ENCODE peak calls at places on chromosomes 1 and 21, in six cellular contexts. P is H9, O is H1, K is IMR-90, I is mesenchymal stem cell, F is trophoblast cell. M is an unnamed sample.

GRCh38 chr1:184673305-184673704 is 81.4 kb downstream of the EDEM3 start:
- DNase-seq in P (no peak), O (no peak), K (no peak), I (no peak), F (no peak), M (no peak)

GRCh38 chr1:20823879-20824278 is 36.8 kb upstream of the HP1BP3 start:
- DNase-seq in P (no peak), O (no peak), K (no peak), I (no peak), F (no peak), M (no peak)

GRCh38 chr1:195462646-195463045 is 1145.6 kb downstream of the KCNT2 start:
- DNase-seq in P (no peak), O (no peak), K (peak), I (no peak), F (peak), M (no peak)

GRCh38 chr1:243447342-243447741 is 191.5 kb downstream of the SDCCAG8 start:
- DNase-seq in P (no peak), O (no peak), K (peak), I (peak), F (peak), M (no peak)

GRCh38 chr1:65105596-65105995 is 42.4 kb upstream of the AK4 start:
- DNase-seq in P (no peak), O (no peak), K (no peak), I (no peak), F (no peak), M (no peak)

GRCh38 chr1:84382127-84382526 is 16.2 kb upstream of the DNASE2B start:
- DNase-seq in P (no peak), O (no peak), K (peak), I (no peak), F (peak), M (no peak)

GRCh38 chr1:177902151-177902765 is 67.6 kb downstream of the SEC16B start:
- DNase-seq in P (no peak), O (no peak), K (no peak), I (no peak), F (no peak), M (no peak)

GRCh38 chr1:206049293-206049692 is 3.7 kb upstream of the RHEX start:
- DNase-seq in P (no peak), O (no peak), K (no peak), I (no peak), F (no peak), M (no peak)

GRCh38 chr1:163082971-163083370 is 13.8 kb downstream of the RGS4 start:
- DNase-seq in P (no peak), O (no peak), K (no peak), I (no peak), F (no peak), M (no peak)

GRCh38 chr21:29074783-29075182 is 1.3 kb upstream of the CCT8 start:
- DNase-seq in P (no peak), O (no peak), K (no peak), I (no peak), F (no peak), M (no peak)

GRCh38 chr1:237864338-237865244 is 26.1 kb downstream of the ZP4 start:
- DNase-seq in P (peak), O (peak), K (no peak), I (peak), F (peak), M (peak)

GRCh38 chr1:193786996-193787546 is 600.7 kb upstream of the B3GALT2 start:
- DNase-seq in P (no peak), O (no peak), K (no peak), I (no peak), F (no peak), M (no peak)

GRCh38 chr1:19872190-19872589 is 10.0 kb upstream of the OTUD3 start:
- DNase-seq in P (no peak), O (no peak), K (no peak), I (no peak), F (peak), M (no peak)

GRCh38 chr1:110348771-110349170 is 9.6 kb downstream of the RBM15 start:
- DNase-seq in P (no peak), O (no peak), K (no peak), I (peak), F (peak), M (no peak)

GRCh38 chr1:209621741-209622655 is 30.2 kb downstream of the LAMB3 start:
- DNase-seq in P (no peak), O (no peak), K (no peak), I (no peak), F (no peak), M (no peak)

GRCh38 chr21:30612132-30612531 is 1.6 kb downstream of the KRTAP6-1 start:
- DNase-seq in P (no peak), O (no peak), K (no peak), I (no peak), F (no peak), M (no peak)

GRCh38 chr1:3871451-3871805 is 14.2 kb downstream of the DFFB start:
- DNase-seq in P (no peak), O (no peak), K (no peak), I (no peak), F (peak), M (no peak)

GRCh38 chr1:93196591-93196990 is 16.1 kb downstream of the CCDC18 start:
- DNase-seq in P (no peak), O (no peak), K (peak), I (peak), F (peak), M (no peak)

GRCh38 chr1:1005774-1006304 is 5.9 kb upstream of the HES4 start:
- DNase-seq in P (no peak), O (no peak), K (no peak), I (no peak), F (no peak), M (no peak)

GRCh38 chr21:42576639-42577038 is 63.0 kb downstream of the SLC37A1 start:
- DNase-seq in P (no peak), O (no peak), K (no peak), I (no peak), F (no peak), M (no peak)

GRCh38 chr1:153770812-153771211 is 4.4 kb upstream of the SLC27A3 start:
- DNase-seq in P (no peak), O (no peak), K (no peak), I (no peak), F (no peak), M (no peak)

GRCh38 chr1:6445062-6445763 is 20.6 kb downstream of the ESPN start:
- DNase-seq in P (peak), O (no peak), K (peak), I (peak), F (peak), M (no peak)

GRCh38 chr1:32892368-32893197 is 6.3 kb downstream of the HPCA start:
- DNase-seq in P (peak), O (peak), K (no peak), I (no peak), F (peak), M (no peak)

GRCh38 chr1:195275688-195276087 is 1332.6 kb downstream of the KCNT2 start:
- DNase-seq in P (no peak), O (no peak), K (no peak), I (no peak), F (no peak), M (no peak)

GRCh38 chr1:84540759-84541158 is 33.5 kb downstream of the CTBS start:
- DNase-seq in P (no peak), O (no peak), K (no peak), I (peak), F (no peak), M (no peak)

GRCh38 chr1:89203166-89203565 is 4.4 kb upstream of the GBP4 start:
- DNase-seq in P (no peak), O (no peak), K (no peak), I (peak), F (peak), M (no peak)

GRCh38 chr1:31102501-31102950 is 37.0 kb upstream of the PUM1 start:
- DNase-seq in P (no peak), O (no peak), K (peak), I (peak), F (no peak), M (no peak)

GRCh38 chr21:26966978-26967913 is at the start of gene ADAMTS5:
- DNase-seq in P (peak), O (peak), K (peak), I (peak), F (peak), M (peak)

GRCh38 chr1:20511518-20512428 is 3.8 kb upstream of the MUL1 start:
- DNase-seq in P (no peak), O (no peak), K (no peak), I (peak), F (no peak), M (no peak)

GRCh38 chr21:31873275-31873695 is 465 bp downstream of the HUNK start:
- DNase-seq in P (peak), O (peak), K (no peak), I (no peak), F (no peak), M (peak)

GRCh38 chr1:39378377-39378776 is 113.1 kb upstream of the BMP8A start:
- DNase-seq in P (peak), O (no peak), K (no peak), I (peak), F (peak), M (no peak)

GRCh38 chr1:94025383-94026340 is 95.3 kb downstream of the ABCA4 start:
- DNase-seq in P (no peak), O (no peak), K (peak), I (peak), F (peak), M (peak)

GRCh38 chr1:236407059-236407458 is 13.0 kb downstream of the EDARADD start:
- DNase-seq in P (no peak), O (no peak), K (no peak), I (no peak), F (no peak), M (no peak)

GRCh38 chr1:89519779-89520358 is 4.8 kb upstream of the LRRC8B start:
- DNase-seq in P (no peak), O (no peak), K (peak), I (peak), F (peak), M (no peak)

GRCh38 chr1:241950390-241950789 is 7.2 kb upstream of the BECN2 start:
- DNase-seq in P (no peak), O (no peak), K (peak), I (no peak), F (no peak), M (no peak)

GRCh38 chr1:151142411-151143056 is 3.9 kb downstream of the SEMA6C start:
- DNase-seq in P (no peak), O (no peak), K (no peak), I (no peak), F (no peak), M (no peak)

GRCh38 chr1:151143057-151143435 is 3.4 kb downstream of the SEMA6C start:
- DNase-seq in P (no peak), O (no peak), K (no peak), I (no peak), F (no peak), M (no peak)

GRCh38 chr1:151145158-151146071 is 1.0 kb downstream of the SEMA6C start:
- DNase-seq in P (no peak), O (peak), K (no peak), I (peak), F (peak), M (no peak)

GRCh38 chr1:151144474-151145157 is 1.8 kb downstream of the SEMA6C start:
- DNase-seq in P (no peak), O (no peak), K (no peak), I (no peak), F (no peak), M (no peak)

DNA sequence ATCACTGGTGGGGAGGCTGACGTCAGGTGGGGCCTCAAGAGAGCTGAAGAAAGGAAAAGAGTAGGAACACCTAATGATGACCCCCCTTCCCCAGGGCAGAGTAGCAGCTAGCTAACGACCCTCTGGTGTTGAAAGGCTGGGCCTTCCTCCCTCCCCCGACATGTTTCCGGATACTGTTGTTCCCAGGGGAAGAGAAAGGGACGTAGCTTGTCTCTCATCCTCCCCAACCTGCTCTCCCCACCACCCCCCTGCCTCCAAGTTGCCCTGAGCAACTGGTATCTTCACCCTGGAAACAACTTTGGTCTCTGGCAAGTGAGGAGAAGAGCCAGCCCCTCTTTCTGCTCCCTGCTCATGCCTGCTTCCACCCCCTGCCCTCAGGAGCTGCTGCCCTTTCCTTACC is 2.4 kb downstream of the SEMA6C start:
- DNase-seq in P (peak), O (no peak), K (no peak), I (no peak), F (no peak), M (no peak)
- H2AK5ac ChIP-seq in P (no peak), O (no peak), K (no peak), I (no peak), F (no peak), M (peak)

GRCh38 chr1:9902060-9902452 is 8.0 kb downstream of the CTNNBIP1 start:
- DNase-seq in P (no peak), O (no peak), K (no peak), I (no peak), F (no peak), M (no peak)

GRCh38 chr1:9901148-9902059 is 8.7 kb downstream of the CTNNBIP1 start:
- DNase-seq in P (no peak), O (no peak), K (no peak), I (no peak), F (peak), M (no peak)

GRCh38 chr1:9903801-9904527 is 6.1 kb downstream of the CTNNBIP1 start:
- DNase-seq in P (no peak), O (no peak), K (no peak), I (no peak), F (no peak), M (no peak)

GRCh38 chr1:9904571-9904970 is 5.5 kb downstream of the CTNNBIP1 start:
- DNase-seq in P (no peak), O (no peak), K (peak), I (peak), F (no peak), M (no peak)

DNA sequence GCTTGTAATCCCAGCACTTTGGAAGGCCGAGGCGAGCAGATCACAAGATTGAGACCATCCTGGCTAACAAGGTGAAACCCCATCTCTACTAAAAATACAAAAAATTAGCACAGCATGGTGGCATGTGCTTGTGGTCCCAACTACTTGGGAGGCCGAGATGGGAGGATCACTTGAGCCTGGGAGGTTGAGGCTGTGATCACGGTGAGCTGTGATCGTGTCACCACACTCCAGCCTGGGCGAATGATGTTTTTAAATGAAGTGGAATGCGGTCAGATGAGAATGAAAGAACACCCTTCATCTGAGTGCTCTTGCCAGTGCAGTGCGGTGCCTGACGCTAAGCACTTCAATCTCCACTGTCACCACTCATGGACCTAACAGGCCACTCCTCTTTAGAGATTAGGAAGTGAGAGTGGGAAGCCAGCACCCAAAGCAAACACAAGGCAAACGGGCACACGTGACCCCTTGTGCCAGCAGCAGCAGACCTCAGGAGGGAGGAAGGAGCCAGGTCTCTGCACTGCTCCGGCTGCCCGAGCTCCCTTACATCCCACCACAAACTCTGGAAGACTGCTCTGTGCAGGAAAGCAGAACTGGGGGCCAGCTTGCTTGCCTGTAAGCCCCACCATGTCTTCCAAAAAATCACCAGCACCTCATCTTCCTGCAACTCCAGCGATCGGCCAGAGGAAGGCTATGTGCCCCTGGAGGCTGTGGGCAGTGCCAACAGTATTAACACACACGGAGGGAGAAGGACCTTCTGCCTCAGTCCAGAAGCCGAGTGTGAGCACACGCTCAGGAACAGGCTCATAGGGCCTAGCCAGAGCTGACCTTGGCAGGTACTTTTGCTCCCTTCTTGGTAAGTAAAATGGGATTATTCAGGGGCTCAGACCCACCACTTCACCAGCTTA is 9.7 kb downstream of the CTNNBIP1 start:
- DNase-seq in P (no peak), O (no peak), K (no peak), I (no peak), F (peak), M (no peak)
- H3K14ac ChIP-seq in P (no peak), O (no peak), K (peak), I (peak), F (no peak), M (no peak)

DNA sequence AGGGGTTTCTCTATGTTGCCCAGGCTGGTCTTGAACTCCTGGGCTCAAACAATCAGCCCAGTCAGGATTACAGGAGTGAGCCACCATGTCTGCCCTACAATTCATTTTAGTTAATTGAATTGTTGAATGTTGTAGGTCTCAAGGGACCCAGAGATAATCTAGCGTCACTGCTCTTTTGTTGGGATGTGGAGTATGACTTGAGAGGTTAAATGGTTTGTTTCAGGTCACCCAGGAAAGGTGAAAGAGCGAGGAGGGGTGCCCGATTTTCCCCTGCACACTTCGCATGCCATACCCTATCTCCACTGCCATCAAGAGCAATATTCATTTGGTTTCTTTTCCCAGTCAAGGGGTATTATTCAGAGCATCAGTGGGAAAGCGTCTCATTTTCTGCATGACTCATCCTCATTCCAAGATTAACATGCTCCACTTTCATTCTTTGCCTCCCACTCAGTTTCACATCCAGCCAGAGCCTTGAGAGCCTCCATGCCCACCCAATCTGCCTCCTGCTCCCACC is 13.1 kb upstream of the SLC30A1 start:
- DNase-seq in P (no peak), O (no peak), K (peak), I (peak), F (peak), M (no peak)
- H2AFZ ChIP-seq in P (no peak), O (no peak), K (peak), I (no peak), F (no peak), M (no peak)

DNA sequence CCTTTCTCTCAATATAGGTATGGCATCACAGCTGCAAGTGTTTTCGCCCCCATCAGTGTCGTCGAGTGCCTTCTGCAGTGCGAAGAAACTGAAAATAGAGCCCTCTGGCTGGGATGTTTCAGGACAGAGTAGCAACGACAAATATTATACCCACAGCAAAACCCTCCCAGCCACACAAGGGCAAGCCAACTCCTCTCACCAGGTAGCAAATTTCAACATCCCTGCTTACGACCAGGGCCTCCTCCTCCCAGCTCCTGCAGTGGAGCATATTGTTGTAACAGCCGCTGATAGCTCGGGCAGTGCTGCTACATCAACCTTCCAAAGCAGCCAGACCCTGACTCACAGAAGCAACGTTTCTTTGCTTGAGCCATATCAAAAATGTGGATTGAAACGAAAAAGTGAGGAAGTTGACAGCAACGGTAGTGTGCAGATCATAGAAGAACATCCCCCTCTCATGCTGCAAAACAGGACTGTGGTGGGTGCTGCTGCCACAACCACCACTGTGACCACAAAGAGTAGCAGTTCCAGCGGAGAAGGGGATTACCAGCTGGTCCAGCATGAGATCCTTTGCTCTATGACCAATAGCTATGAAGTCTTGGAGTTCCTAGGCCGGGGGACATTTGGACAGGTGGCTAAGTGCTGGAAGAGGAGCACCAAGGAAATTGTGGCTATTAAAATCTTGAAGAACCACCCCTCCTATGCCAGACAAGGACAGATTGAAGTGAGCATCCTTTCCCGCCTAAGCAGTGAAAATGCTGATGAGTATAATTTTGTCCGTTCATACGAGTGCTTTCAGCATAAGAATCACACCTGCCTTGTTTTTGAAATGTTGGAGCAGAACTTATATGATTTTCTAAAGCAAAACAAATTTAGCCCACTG is 11.5 kb downstream of the HIPK1 start:
- DNase-seq in P (no peak), O (no peak), K (no peak), I (no peak), F (no peak), M (no peak)
- H2AK5ac ChIP-seq in P (no peak), O (no peak), K (no peak), I (no peak), F (no peak), M (no peak)

GRCh38 chr21:37749132-37749531 is 167.1 kb downstream of the KCNJ6 start:
- DNase-seq in P (no peak), O (no peak), K (no peak), I (no peak), F (peak), M (no peak)
- H3K14ac ChIP-seq in P (no peak), O (no peak), K (no peak), I (peak), F (no peak), M (no peak)

DNA sequence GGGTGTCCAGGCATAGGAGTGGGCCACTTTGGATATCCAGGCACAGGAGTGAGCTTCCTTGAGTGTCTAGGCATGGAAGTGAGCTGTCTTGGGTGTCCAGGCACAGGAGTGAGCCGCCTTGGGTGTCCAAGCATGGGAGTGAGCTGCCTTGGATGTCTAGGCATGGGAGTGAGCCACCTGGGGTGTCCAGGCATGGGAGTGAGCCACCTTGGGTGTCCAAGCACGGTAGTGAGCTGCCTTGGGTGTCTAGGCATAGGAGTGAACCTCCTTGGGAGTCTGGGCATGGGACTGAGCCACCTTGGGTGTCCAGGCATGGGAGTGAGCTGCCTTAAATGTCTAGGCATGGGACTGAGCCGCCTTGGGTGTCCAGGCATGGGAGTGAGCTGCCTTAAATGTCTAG is 146.3 kb downstream of the C1orf94 start:
- DNase-seq in P (no peak), O (no peak), K (no peak), I (no peak), F (no peak), M (no peak)
- H2AFZ ChIP-seq in P (no peak), O (no peak), K (no peak), I (no peak), F (no peak), M (no peak)